ENCODE peak calls at places on chromosomes 3 and 15, in six cellular contexts. One of them, this sample, is unnamed.

GRCh38 chr3:128547368-128547987 is 54.5 kb upstream of the GATA2 start:
- DNase-seq in PC-3: no peak
- DNase-seq in GM23248: peak; percentile 86
- DNase-seq in psoas muscle: no peak
- DNase-seq in heart left ventricle: no peak
- DNase-seq in CD8-positive, alpha-beta T cell: no peak
- DNase-seq in this sample: no peak

GRCh38 chr15:69304176-69304533 is 5.4 kb downstream of the PAQR5 start:
- DNase-seq in PC-3: peak; percentile 83
- DNase-seq in GM23248: peak; percentile 96
- DNase-seq in psoas muscle: no peak
- DNase-seq in heart left ventricle: no peak
- DNase-seq in CD8-positive, alpha-beta T cell: no peak
- DNase-seq in this sample: no peak

GRCh38 chr15:92645051-92645631 is 10.4 kb downstream of the FAM174B start:
- DNase-seq in PC-3: peak; percentile 72
- DNase-seq in GM23248: no peak
- DNase-seq in psoas muscle: no peak
- DNase-seq in heart left ventricle: no peak
- DNase-seq in CD8-positive, alpha-beta T cell: no peak
- DNase-seq in this sample: no peak

GRCh38 chr3:142861926-142862325 is 27.0 kb downstream of the PCOLCE2 start:
- DNase-seq in PC-3: no peak
- DNase-seq in GM23248: no peak
- DNase-seq in psoas muscle: no peak
- DNase-seq in heart left ventricle: no peak
- DNase-seq in CD8-positive, alpha-beta T cell: no peak
- DNase-seq in this sample: no peak

GRCh38 chr3:107392549-107393165 is 15.4 kb downstream of the CCDC54 start:
- DNase-seq in PC-3: peak; percentile 71
- DNase-seq in GM23248: peak; percentile 77
- DNase-seq in psoas muscle: no peak
- DNase-seq in heart left ventricle: no peak
- DNase-seq in CD8-positive, alpha-beta T cell: no peak
- DNase-seq in this sample: no peak

GRCh38 chr15:68640791-68641331 is 62.1 kb downstream of the CORO2B start:
- DNase-seq in PC-3: no peak
- DNase-seq in GM23248: peak; percentile 40
- DNase-seq in psoas muscle: no peak
- DNase-seq in heart left ventricle: peak; percentile 43
- DNase-seq in CD8-positive, alpha-beta T cell: no peak
- DNase-seq in this sample: no peak

GRCh38 chr3:123884258-123884831 is at the start of gene MYLK:
- DNase-seq in PC-3: peak; percentile 85
- DNase-seq in GM23248: peak; percentile 96
- DNase-seq in psoas muscle: peak; percentile 86
- DNase-seq in heart left ventricle: peak; percentile 72
- DNase-seq in CD8-positive, alpha-beta T cell: no peak
- DNase-seq in this sample: no peak

GRCh38 chr3:24688446-24689148 is 193.9 kb upstream of the THRB start:
- DNase-seq in PC-3: peak; percentile 87
- DNase-seq in GM23248: peak; percentile 39
- DNase-seq in psoas muscle: no peak
- DNase-seq in heart left ventricle: no peak
- DNase-seq in CD8-positive, alpha-beta T cell: no peak
- DNase-seq in this sample: no peak

GRCh38 chr3:194072097-194072428 is 63.9 kb upstream of the HES1 start:
- DNase-seq in PC-3: peak; percentile 27
- DNase-seq in GM23248: no peak
- DNase-seq in psoas muscle: no peak
- DNase-seq in heart left ventricle: no peak
- DNase-seq in CD8-positive, alpha-beta T cell: no peak
- DNase-seq in this sample: no peak

GRCh38 chr15:76840830-76841460 is 64.2 kb downstream of the SCAPER start:
- DNase-seq in PC-3: peak; percentile 53
- DNase-seq in GM23248: peak; percentile 75
- DNase-seq in psoas muscle: no peak
- DNase-seq in heart left ventricle: no peak
- DNase-seq in CD8-positive, alpha-beta T cell: no peak
- DNase-seq in this sample: no peak

DNA sequence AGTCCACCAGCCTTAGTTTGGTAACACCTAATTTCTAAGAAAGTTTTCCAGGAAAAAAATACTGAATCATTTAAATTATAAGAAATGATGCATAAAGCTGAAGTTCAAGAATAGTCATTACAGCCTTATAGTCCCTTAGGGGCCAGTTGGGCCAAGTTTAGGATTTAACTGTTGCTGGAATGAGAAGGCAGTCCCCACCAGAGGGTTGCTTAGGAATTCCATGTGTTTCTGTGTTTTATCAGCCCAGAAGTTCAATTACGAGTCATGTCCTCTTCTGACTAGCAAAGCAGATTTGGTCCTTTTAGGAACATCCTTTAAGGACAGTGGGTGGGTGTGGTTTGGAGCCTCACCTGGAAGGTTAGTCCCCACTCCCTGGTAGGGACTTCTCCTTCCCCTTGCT is 57.0 kb upstream of the NR2E3 start:
- DNase-seq in PC-3: peak; percentile 57
- DNase-seq in GM23248: peak; percentile 63
- DNase-seq in psoas muscle: no peak
- DNase-seq in heart left ventricle: no peak
- DNase-seq in CD8-positive, alpha-beta T cell: no peak
- DNase-seq in this sample: no peak
- H3K27ac ChIP-seq in PC-3: peak overlapping the region; percentile 88
- H3K27ac ChIP-seq in GM23248: peak overlapping the region; percentile 27
- H3K27ac ChIP-seq in psoas muscle: no peak overlapping the region
- H3K27ac ChIP-seq in heart left ventricle: no peak overlapping the region
- H3K27ac ChIP-seq in CD8-positive, alpha-beta T cell: no peak overlapping the region
- H3K27ac ChIP-seq in this sample: no peak overlapping the region

GRCh38 chr3:165852710-165853109 is 15.5 kb upstream of the BCHE start:
- DNase-seq in PC-3: peak; percentile 11
- DNase-seq in GM23248: no peak
- DNase-seq in psoas muscle: no peak
- DNase-seq in heart left ventricle: no peak
- DNase-seq in CD8-positive, alpha-beta T cell: no peak
- DNase-seq in this sample: no peak

GRCh38 chr3:165852150-165852549 is 14.9 kb upstream of the BCHE start:
- DNase-seq in PC-3: no peak
- DNase-seq in GM23248: no peak
- DNase-seq in psoas muscle: no peak
- DNase-seq in heart left ventricle: no peak
- DNase-seq in CD8-positive, alpha-beta T cell: no peak
- DNase-seq in this sample: no peak

GRCh38 chr3:165854696-165855095 is 17.5 kb upstream of the BCHE start:
- DNase-seq in PC-3: peak; percentile 58
- DNase-seq in GM23248: peak; percentile 36
- DNase-seq in psoas muscle: no peak
- DNase-seq in heart left ventricle: no peak
- DNase-seq in CD8-positive, alpha-beta T cell: no peak
- DNase-seq in this sample: no peak

DNA sequence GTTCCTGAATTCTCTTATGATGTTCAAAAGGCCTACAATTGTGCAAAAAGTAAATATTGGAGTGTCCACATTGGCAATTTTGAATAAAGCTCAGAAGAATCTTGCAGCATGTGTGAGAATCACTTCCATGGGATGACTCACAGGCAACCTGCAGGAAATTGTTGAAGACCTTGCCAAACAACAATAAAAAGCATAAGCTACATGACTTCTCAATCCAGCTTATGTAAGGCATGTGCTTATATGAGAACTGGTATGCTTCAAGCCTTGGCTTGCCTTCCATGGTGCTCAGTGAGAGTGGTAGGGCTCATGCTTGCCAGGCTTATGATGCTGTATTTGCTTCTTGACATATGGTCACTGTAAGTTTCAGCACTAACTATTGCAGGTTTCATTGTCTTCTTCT is 18.4 kb upstream of the BCHE start:
- DNase-seq in PC-3: peak; percentile 68
- DNase-seq in GM23248: peak; percentile 0
- DNase-seq in psoas muscle: no peak
- DNase-seq in heart left ventricle: no peak
- DNase-seq in CD8-positive, alpha-beta T cell: no peak
- DNase-seq in this sample: no peak
- H3K27ac ChIP-seq in PC-3: no peak overlapping the region
- H3K27ac ChIP-seq in GM23248: no peak overlapping the region
- H3K27ac ChIP-seq in psoas muscle: no peak overlapping the region
- H3K27ac ChIP-seq in heart left ventricle: no peak overlapping the region
- H3K27ac ChIP-seq in CD8-positive, alpha-beta T cell: no peak overlapping the region
- H3K27ac ChIP-seq in this sample: no peak overlapping the region

GRCh38 chr15:42549782-42550392 is 1.2 kb downstream of the HAUS2 start:
- DNase-seq in PC-3: no peak
- DNase-seq in GM23248: no peak
- DNase-seq in psoas muscle: no peak
- DNase-seq in heart left ventricle: no peak
- DNase-seq in CD8-positive, alpha-beta T cell: no peak
- DNase-seq in this sample: no peak
- H3K27ac ChIP-seq in PC-3: no peak overlapping the region
- H3K27ac ChIP-seq in GM23248: no peak overlapping the region
- H3K27ac ChIP-seq in psoas muscle: no peak overlapping the region
- H3K27ac ChIP-seq in heart left ventricle: no peak overlapping the region
- H3K27ac ChIP-seq in CD8-positive, alpha-beta T cell: no peak overlapping the region
- H3K27ac ChIP-seq in this sample: no peak overlapping the region

GRCh38 chr15:64600794-64601193 is 140.4 kb downstream of the ZNF609 start:
- DNase-seq in PC-3: no peak
- DNase-seq in GM23248: no peak
- DNase-seq in psoas muscle: no peak
- DNase-seq in heart left ventricle: no peak
- DNase-seq in CD8-positive, alpha-beta T cell: no peak
- DNase-seq in this sample: no peak

GRCh38 chr15:64599226-64599625 is 138.8 kb downstream of the ZNF609 start:
- DNase-seq in PC-3: no peak
- DNase-seq in GM23248: no peak
- DNase-seq in psoas muscle: no peak
- DNase-seq in heart left ventricle: no peak
- DNase-seq in CD8-positive, alpha-beta T cell: no peak
- DNase-seq in this sample: no peak

GRCh38 chr15:64599716-64600115 is 139.3 kb downstream of the ZNF609 start:
- DNase-seq in PC-3: peak; percentile 28
- DNase-seq in GM23248: peak; percentile 48
- DNase-seq in psoas muscle: no peak
- DNase-seq in heart left ventricle: no peak
- DNase-seq in CD8-positive, alpha-beta T cell: no peak
- DNase-seq in this sample: no peak

GRCh38 chr15:64597469-64597806 is 137.1 kb downstream of the ZNF609 start:
- DNase-seq in PC-3: no peak
- DNase-seq in GM23248: no peak
- DNase-seq in psoas muscle: no peak
- DNase-seq in heart left ventricle: no peak
- DNase-seq in CD8-positive, alpha-beta T cell: peak; percentile 2
- DNase-seq in this sample: no peak

GRCh38 chr15:64596701-64597468 is 136.5 kb downstream of the ZNF609 start:
- DNase-seq in PC-3: no peak
- DNase-seq in GM23248: peak; percentile 38
- DNase-seq in psoas muscle: no peak
- DNase-seq in heart left ventricle: peak; percentile 10
- DNase-seq in CD8-positive, alpha-beta T cell: no peak
- DNase-seq in this sample: no peak
- H3K27ac ChIP-seq in PC-3: no peak overlapping the region
- H3K27ac ChIP-seq in GM23248: no peak overlapping the region
- H3K27ac ChIP-seq in psoas muscle: no peak overlapping the region
- H3K27ac ChIP-seq in heart left ventricle: no peak overlapping the region
- H3K27ac ChIP-seq in CD8-positive, alpha-beta T cell: peak overlapping the region; percentile 65
- H3K27ac ChIP-seq in this sample: no peak overlapping the region

GRCh38 chr15:64902863-64903262 is 8.8 kb upstream of the ANKDD1A start:
- DNase-seq in PC-3: no peak
- DNase-seq in GM23248: no peak
- DNase-seq in psoas muscle: no peak
- DNase-seq in heart left ventricle: no peak
- DNase-seq in CD8-positive, alpha-beta T cell: no peak
- DNase-seq in this sample: no peak

GRCh38 chr15:64903331-64903950 is 8.3 kb upstream of the ANKDD1A start:
- DNase-seq in PC-3: no peak
- DNase-seq in GM23248: no peak
- DNase-seq in psoas muscle: no peak
- DNase-seq in heart left ventricle: no peak
- DNase-seq in CD8-positive, alpha-beta T cell: no peak
- DNase-seq in this sample: no peak

GRCh38 chr15:64904189-64904588 is 7.5 kb upstream of the ANKDD1A start:
- DNase-seq in PC-3: no peak
- DNase-seq in GM23248: no peak
- DNase-seq in psoas muscle: no peak
- DNase-seq in heart left ventricle: no peak
- DNase-seq in CD8-positive, alpha-beta T cell: no peak
- DNase-seq in this sample: no peak

GRCh38 chr15:64901141-64901540 is 10.6 kb upstream of the ANKDD1A start:
- DNase-seq in PC-3: no peak
- DNase-seq in GM23248: no peak
- DNase-seq in psoas muscle: no peak
- DNase-seq in heart left ventricle: no peak
- DNase-seq in CD8-positive, alpha-beta T cell: no peak
- DNase-seq in this sample: no peak

GRCh38 chr15:64901914-64902313 is 9.8 kb upstream of the ANKDD1A start:
- DNase-seq in PC-3: no peak
- DNase-seq in GM23248: no peak
- DNase-seq in psoas muscle: no peak
- DNase-seq in heart left ventricle: no peak
- DNase-seq in CD8-positive, alpha-beta T cell: no peak
- DNase-seq in this sample: no peak
- H3K27ac ChIP-seq in PC-3: no peak overlapping the region
- H3K27ac ChIP-seq in GM23248: no peak overlapping the region
- H3K27ac ChIP-seq in psoas muscle: no peak overlapping the region
- H3K27ac ChIP-seq in heart left ventricle: no peak overlapping the region
- H3K27ac ChIP-seq in CD8-positive, alpha-beta T cell: no peak overlapping the region
- H3K27ac ChIP-seq in this sample: no peak overlapping the region

GRCh38 chr3:71206305-71206704 is 377.2 kb downstream of the FOXP1 start:
- DNase-seq in PC-3: peak; percentile 68
- DNase-seq in GM23248: no peak
- DNase-seq in psoas muscle: no peak
- DNase-seq in heart left ventricle: no peak
- DNase-seq in CD8-positive, alpha-beta T cell: no peak
- DNase-seq in this sample: no peak
- H3K27ac ChIP-seq in PC-3: peak overlapping the region; percentile 27
- H3K27ac ChIP-seq in GM23248: no peak overlapping the region
- H3K27ac ChIP-seq in psoas muscle: no peak overlapping the region
- H3K27ac ChIP-seq in heart left ventricle: no peak overlapping the region
- H3K27ac ChIP-seq in CD8-positive, alpha-beta T cell: no peak overlapping the region
- H3K27ac ChIP-seq in this sample: peak overlapping the region; percentile 100

DNA sequence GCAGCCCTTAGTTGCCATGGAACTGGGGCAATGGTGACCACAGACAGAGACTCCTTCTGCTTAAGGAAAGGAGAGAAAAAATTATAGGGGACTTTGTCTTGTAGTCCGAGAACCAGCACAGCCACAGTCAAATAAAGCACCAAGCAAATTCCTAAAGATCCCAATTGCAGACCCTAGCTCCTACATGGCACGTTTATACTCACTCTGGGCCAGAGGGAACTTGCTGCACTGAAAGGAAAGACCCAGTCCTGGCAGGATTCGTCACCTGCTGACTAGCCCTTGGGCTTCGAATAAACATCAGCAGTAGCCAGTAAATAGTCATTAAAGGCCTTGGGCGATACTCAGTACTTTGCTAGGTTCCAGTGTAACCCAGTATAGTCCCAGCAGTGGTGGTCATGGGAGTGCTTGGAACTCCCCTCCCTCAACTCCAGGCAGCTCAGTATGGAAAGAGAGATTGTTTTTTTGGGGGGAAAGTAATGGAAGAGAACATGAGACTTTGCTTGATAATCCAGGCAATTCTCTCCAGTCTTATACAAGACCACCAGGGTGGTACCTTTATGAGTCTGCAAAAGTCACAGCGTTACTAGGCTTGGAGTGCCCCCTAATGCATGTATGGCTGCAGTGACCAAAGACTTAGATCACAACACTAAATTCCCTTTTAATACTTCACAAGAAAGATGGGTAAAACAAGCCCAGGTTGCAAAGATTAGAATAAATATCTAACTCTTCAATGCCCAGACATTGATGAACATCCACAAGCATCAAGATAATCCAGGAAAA is 66.4 kb upstream of the AGTR1 start:
- DNase-seq in PC-3: no peak
- DNase-seq in GM23248: peak; percentile 12
- DNase-seq in psoas muscle: no peak
- DNase-seq in heart left ventricle: no peak
- DNase-seq in CD8-positive, alpha-beta T cell: no peak
- DNase-seq in this sample: no peak
- H3K27ac ChIP-seq in PC-3: no peak overlapping the region
- H3K27ac ChIP-seq in GM23248: no peak overlapping the region
- H3K27ac ChIP-seq in psoas muscle: no peak overlapping the region
- H3K27ac ChIP-seq in heart left ventricle: no peak overlapping the region
- H3K27ac ChIP-seq in CD8-positive, alpha-beta T cell: no peak overlapping the region
- H3K27ac ChIP-seq in this sample: no peak overlapping the region

This sample was measured in SK-N-MC.